ENCODE peak calls at places on chromosomes 4 and X, in seven cellular contexts. M is GM12865, D is fibroblast of pulmonary artery, I is bronchial epithelial cell, Q is AG10803, Z is K562, O is fibroblast of mammary gland. S is an unnamed sample.

GRCh38 chr4:56612282-56612681 is 68.8 kb downstream of the HOPX start:
- DNase-seq in D (no peak), Z (no peak), Q (no peak), I (no peak), M (no peak), O (no peak), S (no peak)

GRCh38 chr4:73753215-73753614 is 12.8 kb downstream of the CXCL8 start:
- DNase-seq in M (no peak), Z (no peak), I (no peak), O (peak), D (no peak), Q (no peak), S (no peak)

GRCh38 chr4:5539584-5539983 is 168.8 kb downstream of the EVC2 start:
- DNase-seq in O (no peak), Q (no peak), M (no peak), Z (no peak), I (no peak), D (no peak), S (no peak)

GRCh38 chrX:3678287-3678686 is 35.2 kb downstream of the PRKX start:
- DNase-seq in O (no peak), D (peak), Z (no peak), Q (no peak), M (no peak), I (peak), S (no peak)

GRCh38 chr4:120730777-120731320 is 191.7 kb downstream of the PRDM5 start:
- DNase-seq in O (no peak), Z (no peak), I (no peak), M (no peak), D (no peak), Q (no peak), S (no peak)

GRCh38 chr4:48698029-48698901 is 81.8 kb downstream of the FRYL start:
- DNase-seq in Z (no peak), Q (peak), O (peak), D (peak), M (no peak), I (peak), S (no peak)

GRCh38 chr4:159240690-159241089 is 137.8 kb downstream of the RAPGEF2 start:
- DNase-seq in M (no peak), Z (no peak), I (no peak), Q (peak), D (peak), O (peak), S (no peak)

GRCh38 chrX:154308108-154308946 is 12.7 kb downstream of the TKTL1 start:
- DNase-seq in Z (peak), M (peak), I (peak), D (peak), O (peak), Q (peak), S (peak)

GRCh38 chrX:2262679-2263055 is 238.1 kb downstream of the DHRSX start:
- DNase-seq in Z (no peak), Q (no peak), O (no peak), M (no peak), D (no peak), I (no peak), S (no peak)

GRCh38 chr4:110897779-110898178 is 274.9 kb upstream of the PITX2 start:
- DNase-seq in D (no peak), Q (no peak), I (no peak), M (no peak), Z (no peak), O (no peak), S (no peak)

GRCh38 chrX:69093960-69094935 is 71.0 kb downstream of the PJA1 start:
- DNase-seq in I (peak), D (peak), Z (peak), M (peak), O (peak), Q (peak), S (no peak)

GRCh38 chrX:134935286-134935685 is 55.5 kb upstream of the SMIM10 start:
- DNase-seq in I (no peak), M (no peak), Z (no peak), D (peak), Q (peak), O (no peak), S (no peak)

GRCh38 chrX:9340619-9341304 is 124.1 kb upstream of the TBL1X start:
- DNase-seq in I (no peak), M (peak), Z (no peak), O (peak), D (peak), Q (peak), S (no peak)

GRCh38 chr4:164779080-164779479 is 25.1 kb downstream of the SMIM31 start:
- DNase-seq in Q (peak), O (no peak), D (no peak), I (no peak), Z (no peak), M (no peak), S (no peak)

GRCh38 chr4:6180841-6181631 is 19.3 kb downstream of the JAKMIP1 start:
- DNase-seq in I (no peak), Z (no peak), O (no peak), M (peak), Q (no peak), D (no peak), S (no peak)

GRCh38 chrX:129787336-129788055 is 7.7 kb downstream of the SASH3 start:
- DNase-seq in O (no peak), I (no peak), Z (no peak), Q (no peak), M (no peak), D (no peak), S (no peak)

GRCh38 chrX:151178746-151179145 is 2.4 kb downstream of the GPR50 start:
- DNase-seq in O (no peak), I (no peak), M (no peak), Z (no peak), Q (no peak), D (no peak), S (peak)
- H3K4me3 ChIP-seq in O (no peak), I (no peak), M (no peak), Z (no peak), Q (no peak), D (no peak), S (no peak)

GRCh38 chr4:2401610-2401983 is 16.8 kb downstream of the ZFYVE28 start:
- DNase-seq in Q (no peak), I (no peak), Z (no peak), M (no peak), O (no peak), D (no peak), S (no peak)

GRCh38 chr4:2402941-2403340 is 15.5 kb downstream of the ZFYVE28 start:
- DNase-seq in Z (no peak), O (no peak), Q (no peak), D (no peak), I (no peak), M (no peak), S (no peak)

GRCh38 chr4:2402053-2402452 is 16.4 kb downstream of the ZFYVE28 start:
- DNase-seq in O (no peak), Q (peak), M (no peak), Z (peak), D (peak), I (peak), S (peak)

GRCh38 chr4:2400841-2401609 is 17.4 kb downstream of the ZFYVE28 start:
- DNase-seq in Q (no peak), I (no peak), M (peak), Z (no peak), O (no peak), D (no peak), S (no peak)

GRCh38 chr4:2402453-2402852 is 16.0 kb downstream of the ZFYVE28 start:
- DNase-seq in I (no peak), M (no peak), Z (no peak), O (no peak), D (no peak), Q (no peak), S (no peak)
- H3K4me3 ChIP-seq in I (no peak), M (no peak), Z (no peak), O (no peak), D (peak), Q (peak), S (no peak)

GRCh38 chr4:88452941-88453340 is 4.0 kb upstream of the HERC5 start:
- DNase-seq in Q (no peak), M (no peak), Z (no peak), I (no peak), D (no peak), O (no peak), S (no peak)

GRCh38 chr4:88457307-88458090 is 580 bp downstream of the HERC5 start:
- DNase-seq in D (peak), Q (peak), O (no peak), I (no peak), Z (no peak), M (peak), S (peak)

GRCh38 chr4:88456757-88457306 is at the start of gene HERC5:
- DNase-seq in M (peak), O (peak), I (peak), D (peak), Z (peak), Q (peak), S (peak)

DNA sequence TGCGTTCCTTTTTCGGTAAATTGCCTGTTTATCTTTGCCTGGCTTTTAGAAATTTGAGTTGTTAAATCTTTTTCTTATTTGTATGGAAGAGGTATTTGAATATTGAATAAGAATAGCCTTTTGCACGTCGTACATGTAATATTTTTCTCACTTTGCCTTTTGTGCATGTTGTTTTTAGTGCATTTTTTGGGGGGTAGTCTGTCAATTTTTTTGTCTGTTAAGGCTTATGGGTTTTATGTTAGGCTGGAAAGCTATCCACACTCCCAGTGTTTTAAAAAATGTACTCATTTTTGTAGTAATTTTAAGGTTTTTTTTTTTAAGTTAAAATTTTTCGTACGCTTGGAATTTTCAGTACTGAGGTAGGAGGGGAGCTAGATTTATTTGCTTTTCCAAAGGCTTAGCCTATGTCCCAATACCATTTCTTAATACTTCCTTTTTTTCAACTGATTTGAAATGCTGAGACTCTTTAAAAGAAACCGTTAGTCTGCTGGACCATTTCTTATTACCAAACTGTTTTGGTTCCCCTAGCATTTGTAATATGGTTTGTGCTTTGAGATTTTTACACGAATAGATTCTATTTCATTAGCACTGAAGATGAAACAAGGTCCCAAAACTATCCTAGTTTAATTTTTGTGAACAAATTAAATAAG is 1.3 kb downstream of the HERC5 start:
- DNase-seq in D (no peak), M (no peak), Q (no peak), O (no peak), Z (no peak), I (no peak), S (no peak)
- H3K4me3 ChIP-seq in D (no peak), M (no peak), Q (no peak), O (no peak), Z (no peak), I (no peak), S (peak)

GRCh38 chr4:138845051-138845450 is 170.5 kb upstream of the NOCT start:
- DNase-seq in Z (no peak), D (no peak), Q (no peak), O (no peak), M (no peak), I (no peak), S (no peak)

GRCh38 chr4:138845664-138846063 is 169.9 kb upstream of the NOCT start:
- DNase-seq in D (no peak), Z (no peak), O (no peak), I (no peak), M (no peak), Q (no peak), S (no peak)

GRCh38 chr4:138841341-138841740 is 174.2 kb upstream of the NOCT start:
- DNase-seq in I (no peak), O (no peak), D (no peak), Z (no peak), M (no peak), Q (no peak), S (no peak)

GRCh38 chr4:138839574-138839973 is 176.0 kb upstream of the NOCT start:
- DNase-seq in D (no peak), M (no peak), Z (no peak), Q (no peak), O (no peak), I (no peak), S (no peak)

DNA sequence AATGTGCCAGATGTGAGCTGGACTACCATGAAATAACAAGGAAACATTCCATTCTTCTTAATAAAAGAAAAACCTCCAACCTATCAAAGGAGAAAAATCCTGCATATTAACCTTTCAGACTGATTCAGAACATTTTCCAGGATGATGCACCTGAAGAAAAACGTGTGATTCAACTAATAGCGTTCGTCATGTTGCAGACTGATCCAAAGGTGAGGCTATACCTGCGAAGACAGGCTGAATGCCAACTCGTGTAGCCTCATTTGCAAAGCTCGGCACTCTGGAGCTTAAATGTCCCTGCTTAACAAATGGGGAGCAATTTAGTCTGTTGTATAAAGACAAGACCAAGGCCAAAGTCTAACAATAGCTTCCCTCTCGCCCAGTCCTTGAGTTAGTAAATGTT is 172.0 kb upstream of the NOCT start:
- DNase-seq in I (peak), Z (no peak), M (no peak), D (no peak), O (no peak), Q (no peak), S (no peak)
- H3K4me3 ChIP-seq in I (no peak), Z (no peak), M (no peak), D (no peak), O (no peak), Q (no peak), S (no peak)

GRCh38 chr4:89307446-89308160 is at the start of gene GPRIN3:
- DNase-seq in Q (peak), D (peak), I (no peak), O (peak), M (no peak), Z (no peak), S (peak)
- H3K4me3 ChIP-seq in Q (peak), D (peak), I (peak), O (peak), M (no peak), Z (no peak), S (peak)

GRCh38 chr4:30724217-30724616 is 4.0 kb downstream of the PCDH7 start:
- DNase-seq in O (no peak), D (no peak), Q (no peak), I (no peak), Z (no peak), M (no peak), S (no peak)

GRCh38 chr4:30727409-30727808 is 7.2 kb downstream of the PCDH7 start:
- DNase-seq in I (no peak), M (no peak), Z (no peak), D (no peak), Q (no peak), O (no peak), S (no peak)

GRCh38 chr4:30725562-30725961 is 5.4 kb downstream of the PCDH7 start:
- DNase-seq in D (no peak), I (no peak), Z (no peak), O (no peak), M (no peak), Q (no peak), S (no peak)

GRCh38 chr4:30726090-30726668 is 6.0 kb downstream of the PCDH7 start:
- DNase-seq in I (no peak), O (no peak), Z (no peak), Q (no peak), D (no peak), M (no peak), S (no peak)

GRCh38 chr4:30728291-30728690 is 8.1 kb downstream of the PCDH7 start:
- DNase-seq in D (peak), M (no peak), O (no peak), Z (no peak), Q (no peak), I (no peak), S (no peak)
- H3K4me3 ChIP-seq in D (no peak), M (no peak), O (no peak), Z (no peak), Q (no peak), I (no peak), S (no peak)

GRCh38 chrX:56783996-56784620 is 55.1 kb downstream of the NBDY start:
- DNase-seq in D (no peak), O (no peak), Q (no peak), Z (no peak), I (no peak), M (no peak), S (no peak)

GRCh38 chrX:56784666-56785065 is 55.6 kb downstream of the NBDY start:
- DNase-seq in I (no peak), M (no peak), Q (no peak), O (no peak), Z (no peak), D (no peak), S (no peak)

GRCh38 chrX:56783450-56783831 is 54.4 kb downstream of the NBDY start:
- DNase-seq in I (no peak), M (no peak), D (no peak), O (peak), Q (no peak), Z (no peak), S (no peak)

GRCh38 chrX:56782362-56782761 is 53.3 kb downstream of the NBDY start:
- DNase-seq in Q (no peak), O (no peak), D (no peak), Z (no peak), I (no peak), M (no peak), S (no peak)

DNA sequence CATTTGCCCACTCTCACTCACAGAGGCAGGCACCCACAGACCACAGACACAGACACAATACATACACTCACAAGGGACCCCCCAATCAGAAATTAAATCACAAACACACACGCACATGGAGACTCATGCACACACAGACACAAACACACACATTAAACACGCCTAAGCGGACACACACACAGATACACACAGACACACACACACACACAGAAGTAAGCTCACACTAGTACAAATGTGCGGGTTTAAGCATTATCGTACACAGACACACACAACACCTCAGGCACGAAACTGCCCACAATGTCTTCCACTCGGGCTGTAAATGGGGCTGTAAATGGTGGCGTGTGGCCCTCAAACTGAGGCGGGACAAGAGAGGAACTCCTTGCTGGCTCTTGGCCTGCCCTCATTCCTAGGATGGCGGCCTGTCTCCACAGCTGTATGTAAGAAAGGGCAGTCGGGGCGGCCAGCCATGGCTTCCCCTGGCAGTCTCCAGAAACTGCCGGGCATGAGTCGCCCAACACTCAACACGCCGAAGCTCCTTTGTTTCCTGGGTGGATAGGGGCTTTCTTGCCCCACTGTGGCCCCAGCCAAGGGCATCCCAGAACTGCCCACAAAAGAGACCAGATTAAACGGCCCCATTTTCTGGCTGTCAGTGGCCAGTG is 53.9 kb downstream of the NBDY start:
- DNase-seq in D (no peak), Z (no peak), O (no peak), I (no peak), M (no peak), Q (no peak), S (no peak)
- H3K4me3 ChIP-seq in D (no peak), Z (no peak), O (peak), I (no peak), M (no peak), Q (no peak), S (peak)

GRCh38 chr4:153466637-153467153 is 535 bp downstream of the TMEM131L start:
- DNase-seq in I (no peak), Q (no peak), M (no peak), O (no peak), Z (no peak), D (no peak), S (peak)

GRCh38 chr4:153465583-153465921 is 608 bp upstream of the TMEM131L start:
- DNase-seq in M (peak), Z (peak), O (peak), I (no peak), Q (peak), D (peak), S (peak)

GRCh38 chr4:153465922-153466636 is at the start of gene TMEM131L:
- DNase-seq in Q (peak), M (peak), Z (peak), D (peak), O (peak), I (no peak), S (peak)

GRCh38 chr4:153465145-153465544 is 1.0 kb upstream of the TMEM131L start:
- DNase-seq in Q (no peak), O (no peak), Z (no peak), M (no peak), I (no peak), D (no peak), S (no peak)

GRCh38 chr4:153464068-153464467 is 2.1 kb upstream of the TMEM131L start:
- DNase-seq in I (no peak), O (no peak), M (no peak), Q (no peak), D (no peak), Z (no peak), S (no peak)
- H3K4me3 ChIP-seq in I (no peak), O (no peak), M (no peak), Q (no peak), D (no peak), Z (no peak), S (no peak)

GRCh38 chr4:781493-782216 is 44.3 kb downstream of the CPLX1 start:
- DNase-seq in I (peak), Q (peak), O (peak), Z (peak), M (peak), D (peak), S (peak)

GRCh38 chr4:776743-777441 is 49.0 kb downstream of the CPLX1 start:
- DNase-seq in M (no peak), Z (no peak), D (no peak), I (no peak), O (no peak), Q (no peak), S (no peak)

GRCh38 chr4:780730-781492 is 45.0 kb downstream of the CPLX1 start:
- DNase-seq in D (no peak), I (no peak), O (no peak), Q (no peak), Z (no peak), M (no peak), S (no peak)

GRCh38 chr4:777520-778262 is 48.2 kb downstream of the CPLX1 start:
- DNase-seq in O (no peak), Q (no peak), D (no peak), I (no peak), M (no peak), Z (no peak), S (no peak)

GRCh38 chr4:779555-779954 is 46.4 kb downstream of the CPLX1 start:
- DNase-seq in Q (no peak), Z (no peak), I (no peak), M (no peak), O (no peak), D (no peak), S (no peak)
- H3K4me3 ChIP-seq in Q (no peak), Z (no peak), I (no peak), M (no peak), O (no peak), D (peak), S (no peak)

S was measured in upper lobe of left lung.